ENCODE peak calls at places on chromosomes 5 and 9, in six cellular contexts. O is Panc1, R is GM12878, P is K562, Y is HepG2, V is HCT116. Q is an unnamed sample.

GRCh38 chr9:71638627-71639026 is 129.7 kb downstream of the CEMIP2 start:
- ATAC-seq in Y (no peak), R (no peak), P (peak), V (no peak), O (no peak), Q (peak)

GRCh38 chr9:19431361-19432171 is 22.8 kb downstream of the ACER2 start:
- ATAC-seq in Y (no peak), V (no peak), O (no peak), R (no peak), P (no peak), Q (peak)

GRCh38 chr5:65061250-65061973 is 292.7 kb downstream of the CWC27 start:
- ATAC-seq in O (no peak), P (no peak), V (no peak), Y (no peak), R (peak), Q (no peak)

GRCh38 chr5:2464141-2464540 is 287.3 kb downstream of the IRX2 start:
- ATAC-seq in O (no peak), Y (no peak), V (no peak), P (no peak), R (no peak), Q (no peak)

GRCh38 chr9:116096046-116096445 is 57.5 kb upstream of the PAPPA start:
- ATAC-seq in P (no peak), Y (no peak), O (no peak), V (no peak), R (no peak), Q (no peak)

GRCh38 chr9:121529237-121529987 is 29.8 kb upstream of the GGTA1 start:
- ATAC-seq in O (peak), V (peak), P (no peak), R (no peak), Y (no peak), Q (peak)

GRCh38 chr5:54608423-54609085 is 91.0 kb downstream of the SNX18 start:
- ATAC-seq in O (no peak), R (no peak), V (no peak), Y (no peak), P (no peak), Q (no peak)

GRCh38 chr5:34698754-34699153 is 42.6 kb downstream of the RAI14 start:
- ATAC-seq in P (no peak), Y (no peak), O (no peak), R (no peak), V (no peak), Q (no peak)

GRCh38 chr9:77455312-77455927 is 192.7 kb downstream of the GNA14 start:
- ATAC-seq in R (peak), P (peak), V (peak), O (peak), Y (peak), Q (no peak)

GRCh38 chr9:93156475-93157008 is 22.5 kb upstream of the NINJ1 start:
- ATAC-seq in Y (no peak), V (no peak), O (no peak), R (peak), P (no peak), Q (no peak)

GRCh38 chr5:67196537-67197059 is at the start of gene CD180:
- ATAC-seq in R (no peak), V (no peak), Y (no peak), O (no peak), P (no peak), Q (peak)

GRCh38 chr5:41869150-41869738 is 981 bp downstream of the OXCT1 start:
- ATAC-seq in Y (no peak), P (peak), O (peak), V (peak), R (no peak), Q (peak)

GRCh38 chr5:160311491-160312138 is 749 bp downstream of the CCNJL start:
- ATAC-seq in R (no peak), V (no peak), Y (peak), P (peak), O (peak), Q (peak)

GRCh38 chr9:75148551-75148950 is 60.2 kb downstream of the OSTF1 start:
- ATAC-seq in R (no peak), O (no peak), V (no peak), Y (no peak), P (no peak), Q (no peak)

GRCh38 chr5:34775886-34776285 is 63.1 kb upstream of the TTC23L start:
- ATAC-seq in V (no peak), P (no peak), R (no peak), O (no peak), Y (no peak), Q (no peak)

GRCh38 chr9:110143969-110144545 is 63.9 kb downstream of the C9orf152 start:
- ATAC-seq in Y (no peak), O (no peak), V (no peak), R (peak), P (no peak), Q (no peak)

GRCh38 chr5:124990723-124991122 is 244.3 kb upstream of the ZNF608 start:
- ATAC-seq in P (no peak), O (no peak), V (no peak), Y (no peak), R (no peak), Q (no peak)

GRCh38 chr9:126248680-126249079 is 77.9 kb upstream of the MVB12B start:
- ATAC-seq in R (no peak), O (no peak), Y (no peak), P (no peak), V (no peak), Q (no peak)

GRCh38 chr9:93236541-93237206 is 52.7 kb downstream of the WNK2 start:
- ATAC-seq in Y (no peak), R (no peak), P (no peak), O (no peak), V (no peak), Q (no peak)

GRCh38 chr9:36337865-36338264 is 62.2 kb downstream of the RNF38 start:
- ATAC-seq in V (no peak), R (no peak), P (no peak), Y (no peak), O (no peak), Q (no peak)

GRCh38 chr5:53936481-53937352 is 373.7 kb downstream of the ARL15 start:
- ATAC-seq in P (no peak), Y (no peak), V (no peak), R (no peak), O (no peak), Q (no peak)

GRCh38 chr5:149549461-149550266 is 1.6 kb downstream of the CSNK1A1 start:
- ATAC-seq in V (peak), R (peak), P (peak), O (no peak), Y (peak), Q (no peak)

GRCh38 chr5:136051486-136052220 is 22.9 kb downstream of the TGFBI start:
- ATAC-seq in V (no peak), P (no peak), R (no peak), O (no peak), Y (no peak), Q (no peak)

GRCh38 chr5:136054133-136054996 is 25.6 kb downstream of the TGFBI start:
- ATAC-seq in R (no peak), V (no peak), O (no peak), P (no peak), Y (no peak), Q (no peak)

GRCh38 chr5:136055612-136056302 is 27.0 kb downstream of the TGFBI start:
- ATAC-seq in P (no peak), R (no peak), Y (no peak), V (no peak), O (no peak), Q (no peak)

GRCh38 chr5:136052692-136053335 is 24.0 kb downstream of the TGFBI start:
- ATAC-seq in Y (no peak), O (no peak), P (no peak), R (no peak), V (no peak), Q (no peak)

DNA sequence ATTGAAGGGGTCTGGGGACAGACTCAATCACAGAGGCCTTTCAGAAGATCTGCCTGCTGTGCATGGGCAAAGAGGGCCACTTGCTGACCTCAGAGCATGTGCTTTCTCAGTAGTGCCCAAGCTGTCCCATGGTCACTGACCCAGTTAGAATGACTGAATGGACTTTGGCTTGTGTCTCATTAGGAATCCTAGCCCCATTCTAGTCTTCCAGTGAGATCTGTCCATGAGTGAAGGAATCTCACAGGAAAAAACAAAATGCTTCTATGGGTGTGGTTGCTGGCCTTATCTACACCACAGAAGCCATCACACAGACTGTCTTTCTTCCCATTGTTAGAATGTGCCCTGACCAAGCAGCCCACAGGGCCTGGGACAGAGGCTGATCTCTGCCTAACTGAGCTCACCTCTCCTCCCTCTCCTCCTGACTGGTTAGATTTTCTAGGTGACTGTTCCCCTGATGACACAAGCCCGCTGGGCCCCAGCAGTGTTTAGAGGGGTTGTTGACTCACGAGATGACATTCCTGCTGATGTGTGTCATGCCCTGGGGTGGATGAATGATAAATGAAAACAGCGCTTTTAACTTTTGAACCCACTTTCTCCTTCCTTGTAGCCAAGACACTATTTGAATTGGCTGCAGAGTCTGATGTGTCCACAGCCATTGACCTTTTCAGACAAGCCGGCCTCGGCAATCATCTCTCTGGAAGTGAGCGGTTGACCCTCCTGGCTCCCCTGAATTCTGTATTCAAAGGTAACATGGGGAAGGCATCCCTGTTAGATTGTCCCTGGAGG is 24.7 kb downstream of the TGFBI start:
- ATAC-seq in O (peak), R (no peak), Y (peak), P (peak), V (peak), Q (no peak)
- TF ChIP-seq POLR2AphosphoS5 in O (peak), R (no peak), Y (no peak), P (no peak), V (peak), Q (peak)

DNA sequence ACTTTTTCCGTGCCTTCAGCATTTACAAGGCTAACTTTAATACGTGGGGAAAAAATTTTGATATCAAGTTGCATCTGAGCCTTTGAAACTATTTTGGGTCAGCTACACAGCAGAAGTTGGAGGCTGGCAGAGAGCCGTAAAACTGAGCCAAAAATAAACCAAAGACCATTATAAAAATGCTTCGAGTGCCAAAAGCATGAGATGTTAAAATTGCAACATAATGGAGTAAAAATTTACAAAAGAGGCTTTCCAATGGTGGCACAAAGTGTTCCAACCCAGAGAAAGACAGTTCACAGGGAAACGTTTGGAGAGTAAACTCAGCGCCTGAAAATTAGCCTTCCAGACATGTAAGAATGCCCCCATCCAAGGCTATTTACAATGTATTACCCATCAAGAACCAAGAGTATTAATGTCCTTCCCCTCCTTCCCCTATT is 190.3 kb downstream of the TLE1 start:
- ATAC-seq in O (no peak), P (no peak), Y (no peak), R (no peak), V (no peak), Q (peak)
- H3K4me3 ChIP-seq in O (no peak), P (no peak), Y (no peak), R (no peak), V (no peak), Q (no peak)

GRCh38 chr5:14202462-14202861 is 59.3 kb downstream of the TRIO start:
- ATAC-seq in R (peak), P (peak), Y (no peak), O (peak), V (no peak), Q (no peak)
- H3K27ac ChIP-seq in R (peak), P (no peak), Y (no peak), O (peak), V (no peak), Q (peak)

GRCh38 chr5:68260455-68260854 is 44.9 kb downstream of the PIK3R1 start:
- ATAC-seq in O (no peak), R (peak), V (no peak), P (no peak), Y (no peak), Q (no peak)

GRCh38 chr5:68257207-68257606 is 41.7 kb downstream of the PIK3R1 start:
- ATAC-seq in V (no peak), R (no peak), P (no peak), O (no peak), Y (no peak), Q (no peak)

GRCh38 chr5:68259696-68260095 is 44.1 kb downstream of the PIK3R1 start:
- ATAC-seq in R (no peak), Y (no peak), P (no peak), O (no peak), V (no peak), Q (no peak)

GRCh38 chr5:68261174-68262021 is 45.8 kb downstream of the PIK3R1 start:
- ATAC-seq in R (no peak), V (no peak), O (no peak), P (no peak), Y (no peak), Q (peak)

GRCh38 chr5:68258531-68258930 is 43.0 kb downstream of the PIK3R1 start:
- ATAC-seq in P (no peak), Y (no peak), V (no peak), O (no peak), R (no peak), Q (no peak)
- TF ChIP-seq POLR2AphosphoS5 in P (no peak), Y (no peak), V (no peak), O (no peak), R (no peak), Q (no peak)

DNA sequence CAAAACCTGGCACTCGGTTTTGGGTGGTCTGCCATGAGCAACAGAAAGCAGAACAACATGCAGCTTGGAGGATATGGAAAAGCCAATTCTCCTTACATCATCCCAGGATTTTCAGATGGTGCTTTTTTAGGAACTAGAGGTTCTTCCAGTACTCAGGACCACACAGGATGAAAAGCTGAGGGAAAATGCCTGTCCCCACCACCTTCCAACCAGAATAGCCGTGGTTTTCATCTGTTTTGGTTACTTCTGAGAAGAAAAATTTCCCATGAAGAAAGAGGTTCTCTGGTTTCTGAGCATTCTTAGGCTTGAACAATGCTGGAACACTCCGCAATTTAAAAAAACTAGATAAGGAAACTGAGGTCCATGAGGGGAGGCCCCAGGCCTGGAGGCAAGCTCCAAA is 79.4 kb upstream of the SPIN1 start:
- ATAC-seq in V (no peak), R (no peak), O (no peak), Y (no peak), P (no peak), Q (no peak)
- H3K4me3 ChIP-seq in V (no peak), R (no peak), O (no peak), Y (no peak), P (no peak), Q (no peak)

GRCh38 chr5:3661755-3662296 is 66.2 kb downstream of the IRX1 start:
- ATAC-seq in V (no peak), O (no peak), P (no peak), Y (no peak), R (no peak), Q (no peak)
- H3K27ac ChIP-seq in V (no peak), O (no peak), P (no peak), Y (no peak), R (no peak), Q (no peak)

GRCh38 chr5:86766103-86766502 is 148.4 kb downstream of the COX7C start:
- ATAC-seq in O (no peak), R (no peak), Y (no peak), V (no peak), P (no peak), Q (no peak)
- TF ChIP-seq POLR2AphosphoS5 in O (no peak), R (no peak), Y (no peak), V (no peak), P (no peak), Q (no peak)

GRCh38 chr5:45696206-45696836 is at the start of gene HCN1:
- ATAC-seq in R (peak), O (peak), P (no peak), V (no peak), Y (peak), Q (peak)

GRCh38 chr5:45694255-45694834 is 1.8 kb downstream of the HCN1 start:
- ATAC-seq in P (no peak), O (no peak), Y (no peak), V (no peak), R (no peak), Q (no peak)

GRCh38 chr5:45697211-45697610 is 1.0 kb upstream of the HCN1 start:
- ATAC-seq in P (no peak), Y (no peak), R (no peak), O (no peak), V (no peak), Q (no peak)

GRCh38 chr5:45695680-45696093 is 493 bp downstream of the HCN1 start:
- ATAC-seq in Y (no peak), V (no peak), R (no peak), O (no peak), P (no peak), Q (no peak)

GRCh38 chr5:45695011-45695667 is 1.0 kb downstream of the HCN1 start:
- ATAC-seq in V (no peak), P (no peak), Y (no peak), O (peak), R (no peak), Q (no peak)
- H3K4me3 ChIP-seq in V (no peak), P (no peak), Y (no peak), O (peak), R (no peak), Q (peak)

DNA sequence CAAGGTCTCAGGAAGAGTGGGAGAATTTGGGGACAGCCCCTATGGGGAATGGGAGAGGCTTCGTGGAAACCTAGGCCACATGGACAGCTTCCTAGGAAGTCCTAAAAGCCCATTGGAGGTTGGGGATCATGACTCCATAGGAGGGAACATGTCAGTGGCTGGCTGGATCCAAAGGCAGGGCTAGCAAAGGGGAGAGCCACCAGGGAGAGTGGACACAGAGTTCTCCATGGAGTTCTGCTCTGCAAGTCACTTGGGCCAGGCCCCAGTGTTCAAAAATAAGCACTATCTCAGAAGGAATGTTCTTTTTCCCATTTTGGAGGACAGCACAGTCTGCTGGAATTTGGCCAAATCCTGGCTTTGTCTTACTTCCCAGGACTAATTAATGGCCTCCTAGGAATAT is 140.6 kb upstream of the RAD23B start:
- ATAC-seq in V (peak), P (no peak), Y (no peak), O (no peak), R (no peak), Q (no peak)
- H3K27ac ChIP-seq in V (no peak), P (no peak), Y (no peak), O (no peak), R (no peak), Q (no peak)

GRCh38 chr5:50445281-50445949 is 4.3 kb upstream of the EMB start:
- ATAC-seq in Y (no peak), O (no peak), V (no peak), P (no peak), R (peak), Q (no peak)
- TF ChIP-seq POLR2AphosphoS5 in Y (no peak), O (no peak), V (no peak), P (no peak), R (no peak), Q (no peak)

Q was measured in gastroesophageal sphincter.